ENCODE peak calls at places on chromosomes 2 and 18, in four cellular contexts. One of them, this sample, is unnamed.

GRCh38 chr18:9608298-9608697 is 6.1 kb downstream of the PPP4R1 start:
- DNase-seq in SJCRH30: no peak
- DNase-seq in NT2/D1: no peak
- DNase-seq in H7: no peak
- DNase-seq in this sample: no peak

GRCh38 chr2:72676341-72677025 is 149.3 kb downstream of the EXOC6B start:
- DNase-seq in SJCRH30: no peak
- DNase-seq in NT2/D1: no peak
- DNase-seq in H7: no peak
- DNase-seq in this sample: no peak

GRCh38 chr2:211035548-211036185 is 479.3 kb downstream of the CPS1 start:
- DNase-seq in H7: peak
- DNase-seq in NT2/D1: peak
- DNase-seq in SJCRH30: peak
- DNase-seq in this sample: peak

GRCh38 chr18:51537487-51537886 is 340.0 kb upstream of the MEX3C start:
- DNase-seq in SJCRH30: peak
- DNase-seq in NT2/D1: no peak
- DNase-seq in H7: peak
- DNase-seq in this sample: peak

GRCh38 chr2:10204326-10205200 is 82.0 kb downstream of the RRM2 start:
- DNase-seq in SJCRH30: no peak
- DNase-seq in H7: no peak
- DNase-seq in NT2/D1: no peak
- DNase-seq in this sample: no peak

GRCh38 chr2:54535599-54536195 is 79.6 kb downstream of the SPTBN1 start:
- DNase-seq in H7: no peak
- DNase-seq in SJCRH30: no peak
- DNase-seq in NT2/D1: no peak
- DNase-seq in this sample: no peak

GRCh38 chr2:232376260-232376659 is 2.3 kb upstream of the ALPP start:
- DNase-seq in H7: peak
- DNase-seq in NT2/D1: no peak
- DNase-seq in SJCRH30: no peak
- DNase-seq in this sample: no peak

GRCh38 chr2:151840216-151840691 is 12.0 kb upstream of the ARL5A start:
- DNase-seq in NT2/D1: no peak
- DNase-seq in SJCRH30: no peak
- DNase-seq in H7: no peak
- DNase-seq in this sample: no peak

GRCh38 chr2:170212625-170213280 is 34.8 kb downstream of the MYO3B start:
- DNase-seq in H7: no peak
- DNase-seq in SJCRH30: no peak
- DNase-seq in NT2/D1: no peak
- DNase-seq in this sample: no peak
- H3K4me3 ChIP-seq in H7: no peak
- H3K4me3 ChIP-seq in SJCRH30: no peak
- H3K4me3 ChIP-seq in NT2/D1: no peak
- H3K4me3 ChIP-seq in this sample: no peak

GRCh38 chr2:23904692-23905091 is 22.2 kb downstream of the ATAD2B start:
- DNase-seq in SJCRH30: no peak
- DNase-seq in H7: no peak
- DNase-seq in NT2/D1: no peak
- DNase-seq in this sample: no peak
- H3K4me3 ChIP-seq in SJCRH30: no peak
- H3K4me3 ChIP-seq in H7: no peak
- H3K4me3 ChIP-seq in NT2/D1: no peak
- H3K4me3 ChIP-seq in this sample: no peak

GRCh38 chr2:144358979-144359541 is 160.9 kb downstream of the ZEB2 start:
- DNase-seq in NT2/D1: no peak
- DNase-seq in H7: no peak
- DNase-seq in SJCRH30: no peak
- DNase-seq in this sample: no peak
- H3K4me3 ChIP-seq in NT2/D1: no peak
- H3K4me3 ChIP-seq in H7: no peak
- H3K4me3 ChIP-seq in SJCRH30: no peak
- H3K4me3 ChIP-seq in this sample: no peak

GRCh38 chr2:120741514-120742448 is 6.1 kb downstream of the GLI2 start:
- DNase-seq in SJCRH30: no peak
- DNase-seq in NT2/D1: no peak
- DNase-seq in H7: peak
- DNase-seq in this sample: no peak
- H3K4me3 ChIP-seq in SJCRH30: no peak
- H3K4me3 ChIP-seq in NT2/D1: peak
- H3K4me3 ChIP-seq in H7: peak
- H3K4me3 ChIP-seq in this sample: peak

DNA sequence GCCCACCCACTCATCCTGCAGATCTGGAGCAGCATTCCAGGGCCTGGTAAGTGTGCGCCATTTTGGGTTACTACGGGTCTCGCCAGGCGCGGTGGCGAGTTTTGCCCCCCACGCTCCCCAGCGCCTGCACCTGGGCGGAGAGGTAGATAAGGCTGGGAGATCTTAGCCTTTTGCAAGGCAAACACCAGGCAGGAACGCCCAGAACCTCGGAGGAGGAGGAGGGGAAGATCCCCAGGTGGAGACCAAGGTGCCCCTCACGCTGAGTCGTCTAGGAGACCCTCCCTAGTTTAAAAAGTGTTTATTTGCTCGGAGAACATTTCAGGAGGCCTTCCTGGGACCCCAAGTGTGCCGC is 365 bp upstream of the RAMP1 start:
- DNase-seq in SJCRH30: no peak
- DNase-seq in H7: peak
- DNase-seq in NT2/D1: no peak
- DNase-seq in this sample: no peak
- H3K4me3 ChIP-seq in SJCRH30: no peak
- H3K4me3 ChIP-seq in H7: peak
- H3K4me3 ChIP-seq in NT2/D1: peak
- H3K4me3 ChIP-seq in this sample: no peak

GRCh38 chr2:241542278-241542605 is 16.3 kb upstream of the BOK start:
- DNase-seq in NT2/D1: no peak
- DNase-seq in H7: no peak
- DNase-seq in SJCRH30: no peak
- DNase-seq in this sample: no peak

GRCh38 chr2:241547781-241548450 is 10.6 kb upstream of the BOK start:
- DNase-seq in H7: peak
- DNase-seq in SJCRH30: no peak
- DNase-seq in NT2/D1: no peak
- DNase-seq in this sample: no peak

GRCh38 chr2:241545523-241546473 is 12.7 kb upstream of the BOK start:
- DNase-seq in SJCRH30: no peak
- DNase-seq in NT2/D1: no peak
- DNase-seq in H7: no peak
- DNase-seq in this sample: no peak

GRCh38 chr2:241546771-241547498 is 11.6 kb upstream of the BOK start:
- DNase-seq in SJCRH30: peak
- DNase-seq in H7: peak
- DNase-seq in NT2/D1: peak
- DNase-seq in this sample: peak

GRCh38 chr2:241545113-241545512 is 13.4 kb upstream of the BOK start:
- DNase-seq in H7: no peak
- DNase-seq in NT2/D1: no peak
- DNase-seq in SJCRH30: no peak
- DNase-seq in this sample: no peak
- H3K4me3 ChIP-seq in H7: no peak
- H3K4me3 ChIP-seq in NT2/D1: no peak
- H3K4me3 ChIP-seq in SJCRH30: no peak
- H3K4me3 ChIP-seq in this sample: no peak

GRCh38 chr2:105177008-105177407 is 64.5 kb upstream of the GPR45 start:
- DNase-seq in H7: no peak
- DNase-seq in SJCRH30: no peak
- DNase-seq in NT2/D1: no peak
- DNase-seq in this sample: no peak

GRCh38 chr2:105176429-105176828 is 65.1 kb upstream of the GPR45 start:
- DNase-seq in H7: no peak
- DNase-seq in SJCRH30: no peak
- DNase-seq in NT2/D1: no peak
- DNase-seq in this sample: no peak

GRCh38 chr2:105179469-105180372 is 61.8 kb upstream of the GPR45 start:
- DNase-seq in SJCRH30: peak
- DNase-seq in NT2/D1: peak
- DNase-seq in H7: peak
- DNase-seq in this sample: peak

GRCh38 chr2:105175231-105175630 is 66.3 kb upstream of the GPR45 start:
- DNase-seq in H7: no peak
- DNase-seq in SJCRH30: no peak
- DNase-seq in NT2/D1: no peak
- DNase-seq in this sample: no peak

DNA sequence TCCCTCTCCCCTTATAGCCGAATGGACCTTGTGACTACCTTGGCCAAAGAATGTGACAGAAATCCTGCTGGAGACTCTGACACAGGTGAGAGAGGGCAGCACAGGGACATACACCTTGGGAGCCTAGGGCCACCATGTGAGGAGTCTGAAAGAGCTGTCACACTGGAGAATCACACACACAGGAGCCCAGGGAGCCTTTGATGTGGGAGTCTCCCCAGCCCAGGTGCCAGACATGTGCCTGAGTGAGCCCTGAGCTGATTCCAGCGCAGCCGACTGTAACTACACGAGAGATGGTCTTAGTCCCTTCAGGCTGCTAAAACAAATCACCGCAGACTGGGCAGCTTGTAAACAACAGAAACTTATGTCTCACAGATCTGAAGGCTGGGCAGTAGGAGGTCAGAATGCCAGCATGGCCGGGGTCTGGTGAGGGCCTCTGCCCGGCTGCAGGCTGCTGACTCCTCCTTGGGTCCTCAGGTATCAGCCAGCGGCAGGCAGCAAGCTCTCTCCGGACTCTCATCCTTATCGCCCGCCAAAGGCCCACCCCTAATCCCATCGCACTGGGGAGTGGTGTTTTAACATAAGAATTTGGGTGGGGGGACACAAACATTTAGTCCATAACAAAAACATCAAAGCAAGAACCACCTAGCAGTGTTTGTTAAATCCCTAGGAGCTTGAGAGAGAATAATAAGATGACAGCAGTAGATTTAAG is 63.8 kb upstream of the GPR45 start:
- DNase-seq in SJCRH30: no peak
- DNase-seq in NT2/D1: peak
- DNase-seq in H7: peak
- DNase-seq in this sample: no peak
- H3K4me3 ChIP-seq in SJCRH30: no peak
- H3K4me3 ChIP-seq in NT2/D1: no peak
- H3K4me3 ChIP-seq in H7: no peak
- H3K4me3 ChIP-seq in this sample: no peak

GRCh38 chr2:64274399-64275173 is 130.4 kb upstream of the PELI1 start:
- DNase-seq in NT2/D1: no peak
- DNase-seq in SJCRH30: no peak
- DNase-seq in H7: no peak
- DNase-seq in this sample: no peak

GRCh38 chr2:64273524-64274398 is 129.5 kb upstream of the PELI1 start:
- DNase-seq in SJCRH30: no peak
- DNase-seq in NT2/D1: no peak
- DNase-seq in H7: no peak
- DNase-seq in this sample: no peak

GRCh38 chr2:64275174-64275466 is 130.9 kb upstream of the PELI1 start:
- DNase-seq in SJCRH30: no peak
- DNase-seq in H7: no peak
- DNase-seq in NT2/D1: no peak
- DNase-seq in this sample: no peak

GRCh38 chr2:64276417-64277095 is 132.3 kb upstream of the PELI1 start:
- DNase-seq in NT2/D1: peak
- DNase-seq in SJCRH30: no peak
- DNase-seq in H7: peak
- DNase-seq in this sample: no peak

DNA sequence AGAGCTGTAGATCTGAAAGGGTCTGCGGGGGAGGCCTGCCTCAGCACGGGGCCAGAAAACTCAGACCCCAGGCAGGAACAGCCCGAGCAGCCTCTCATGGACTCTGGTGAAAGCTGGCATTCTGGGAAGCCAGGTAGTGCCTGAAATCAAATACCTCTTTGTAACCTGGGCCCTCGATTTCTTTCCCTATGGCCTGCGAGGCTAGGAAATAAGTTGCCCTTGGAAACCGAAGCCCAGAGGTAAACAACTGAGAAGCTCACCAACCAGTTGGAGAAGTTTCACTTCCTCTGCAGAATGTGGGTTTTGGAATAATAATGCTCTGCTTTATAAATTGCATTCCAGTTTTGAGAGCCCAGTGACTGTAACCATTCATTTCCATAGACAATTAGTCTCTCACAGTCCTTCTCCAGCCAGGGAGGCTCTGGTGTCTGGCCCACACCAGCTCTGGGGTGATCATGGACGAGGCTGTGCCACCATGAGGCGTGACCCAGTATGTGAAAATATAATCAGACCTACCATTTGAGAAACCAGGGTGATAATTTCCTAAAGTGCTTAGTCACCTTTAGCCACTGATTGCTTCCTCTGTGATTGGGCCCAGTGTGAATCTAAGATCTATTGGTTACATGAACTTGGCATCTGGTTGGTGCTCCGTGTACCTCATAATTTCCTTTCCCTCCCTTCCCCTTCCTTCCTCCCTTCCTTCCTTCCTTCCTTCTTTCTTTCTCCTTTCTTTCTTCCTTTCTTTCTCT is 133.1 kb upstream of the PELI1 start:
- DNase-seq in NT2/D1: no peak
- DNase-seq in SJCRH30: no peak
- DNase-seq in H7: peak
- DNase-seq in this sample: no peak
- H3K4me3 ChIP-seq in NT2/D1: no peak
- H3K4me3 ChIP-seq in SJCRH30: no peak
- H3K4me3 ChIP-seq in H7: no peak
- H3K4me3 ChIP-seq in this sample: no peak

This sample was measured in WERI-Rb-1.